ENCODE peak calls at places on chromosome 11, in five cellular contexts. G is ovary, I is neural progenitor cell, Z is OCI-LY7, V is H1. Q is an unnamed sample.

GRCh38 chr11:23772081-23772480 is 724.8 kb upstream of the LUZP2 start:
- DNase-seq in G (no peak), I (no peak), Z (no peak), V (no peak), Q (no peak)

GRCh38 chr11:120115272-120116000 is 22.5 kb downstream of the TRIM29 start:
- DNase-seq in G (no peak), I (no peak), Z (no peak), V (no peak), Q (no peak)

GRCh38 chr11:117930668-117931330 is 1.6 kb upstream of the TMPRSS13 start:
- DNase-seq in G (no peak), I (no peak), Z (peak), V (no peak), Q (no peak)

GRCh38 chr11:19725379-19726079 is 12.9 kb downstream of the NAV2 start:
- DNase-seq in G (no peak), I (no peak), Z (no peak), V (no peak), Q (peak)

GRCh38 chr11:95739108-95739507 is 50.5 kb downstream of the FAM76B start:
- DNase-seq in G (no peak), I (peak), Z (peak), V (no peak), Q (no peak)

GRCh38 chr11:62143727-62144126 is 19.9 kb downstream of the INCENP start:
- DNase-seq in G (no peak), I (no peak), Z (no peak), V (no peak), Q (peak)

GRCh38 chr11:78420796-78421209 is 3.2 kb upstream of the GAB2 start:
- DNase-seq in G (peak), I (no peak), Z (no peak), V (no peak), Q (peak)

GRCh38 chr11:4863893-4864292 is 14.9 kb upstream of the OR51S1 start:
- DNase-seq in G (no peak), I (no peak), Z (no peak), V (no peak), Q (no peak)

GRCh38 chr11:120867988-120868387 is 155.9 kb upstream of the TBCEL start:
- DNase-seq in G (no peak), I (no peak), Z (no peak), V (no peak), Q (no peak)

GRCh38 chr11:8298801-8299786 is 35.4 kb upstream of the LMO1 start:
- DNase-seq in G (no peak), I (no peak), Z (no peak), V (no peak), Q (peak)

GRCh38 chr11:35247863-35248262 is 108.9 kb downstream of the CD44 start:
- DNase-seq in G (no peak), I (no peak), Z (no peak), V (no peak), Q (no peak)

GRCh38 chr11:35247428-35247827 is 108.5 kb downstream of the CD44 start:
- DNase-seq in G (no peak), I (no peak), Z (no peak), V (no peak), Q (no peak)

GRCh38 chr11:35250631-35251030 is 111.7 kb downstream of the CD44 start:
- DNase-seq in G (no peak), I (no peak), Z (no peak), V (no peak), Q (no peak)

GRCh38 chr11:35250192-35250591 is 111.2 kb downstream of the CD44 start:
- DNase-seq in G (no peak), I (no peak), Z (no peak), V (no peak), Q (no peak)

GRCh38 chr11:35248558-35249323 is 109.8 kb downstream of the CD44 start:
- DNase-seq in G (no peak), I (no peak), Z (no peak), V (no peak), Q (no peak)
- H3K27ac ChIP-seq in G (no peak), I (no peak), Z (no peak), V (no peak), Q (no peak)

DNA sequence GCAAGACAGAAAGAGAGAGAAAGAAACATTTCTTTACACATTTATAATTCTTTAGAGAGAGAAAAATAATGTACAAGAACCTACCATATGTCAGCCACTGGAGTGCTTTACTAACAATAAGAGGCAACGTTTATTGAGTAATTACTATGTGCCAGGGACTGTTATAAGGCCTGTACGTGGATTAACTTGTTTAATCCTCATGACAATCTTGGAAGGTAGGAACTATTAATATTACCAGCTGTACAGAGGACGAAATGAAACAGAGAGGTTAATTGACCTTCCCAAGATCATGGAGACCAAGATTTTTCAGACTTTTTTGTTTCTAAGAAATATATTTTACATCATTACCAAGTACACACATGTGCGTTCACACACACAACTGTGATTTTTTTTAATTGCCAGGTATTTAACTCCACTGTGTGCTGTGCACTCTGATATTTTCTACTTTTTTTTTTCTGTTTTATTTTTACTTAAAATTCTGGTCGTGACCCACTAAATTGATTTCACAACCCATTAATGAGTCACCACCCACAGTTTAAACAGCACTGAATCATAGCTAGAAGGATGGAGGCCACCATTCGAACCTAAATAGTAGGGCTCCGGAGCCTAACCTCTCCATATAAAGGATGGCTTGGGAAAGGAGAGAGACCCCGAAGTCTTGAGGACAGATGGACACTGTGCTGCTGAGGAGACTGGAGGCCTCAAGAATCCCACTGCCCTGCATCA is 21.4 kb downstream of the CREB3L1 start:
- DNase-seq in G (no peak), I (no peak), Z (no peak), V (no peak), Q (no peak)
- H3K4me3 ChIP-seq in G (no peak), I (no peak), Z (no peak), V (no peak), Q (no peak)

GRCh38 chr11:297666-298405 is 1.5 kb downstream of the IFITM5 start:
- DNase-seq in G (no peak), I (peak), Z (no peak), V (no peak), Q (no peak)

GRCh38 chr11:299081-299891 is at the start of gene IFITM5:
- DNase-seq in G (no peak), I (no peak), Z (no peak), V (no peak), Q (no peak)

GRCh38 chr11:296976-297665 is 2.2 kb downstream of the IFITM5 start:
- DNase-seq in G (no peak), I (no peak), Z (no peak), V (no peak), Q (no peak)

GRCh38 chr11:298406-299065 is 790 bp downstream of the IFITM5 start:
- DNase-seq in G (no peak), I (no peak), Z (no peak), V (no peak), Q (no peak)

GRCh38 chr11:299951-300735 is 817 bp upstream of the IFITM5 start:
- DNase-seq in G (no peak), I (peak), Z (no peak), V (no peak), Q (no peak)
- TF ChIP-seq CTCF in G (no peak), I (peak), Z (no peak), V (no peak), Q (no peak)

DNA sequence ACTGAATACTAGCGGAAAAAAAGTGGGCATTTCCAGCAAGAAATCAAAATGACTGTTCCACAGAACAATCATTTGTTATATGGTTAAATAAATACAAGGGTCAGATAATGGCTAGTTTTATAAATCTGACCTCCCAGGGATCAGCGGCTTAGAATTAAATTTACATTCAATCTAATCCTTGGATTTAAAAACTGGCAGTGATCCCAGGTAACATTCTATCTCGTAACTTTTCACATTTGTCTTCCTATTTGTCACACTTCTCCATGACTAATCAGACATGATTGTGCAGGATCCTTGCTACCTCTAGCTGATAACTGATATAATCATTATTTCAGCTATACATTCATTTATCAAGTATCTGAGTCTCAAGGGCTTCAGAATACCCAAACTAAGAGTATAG is 2.9 kb upstream of the MMP3 start:
- DNase-seq in G (no peak), I (no peak), Z (no peak), V (no peak), Q (no peak)
- H3K27ac ChIP-seq in G (no peak), I (no peak), Z (no peak), V (no peak), Q (no peak)

GRCh38 chr11:111550258-111550657 is 9.7 kb downstream of the LAYN start:
- DNase-seq in G (no peak), I (no peak), Z (peak), V (no peak), Q (no peak)
- H3K4me3 ChIP-seq in G (no peak), I (no peak), Z (no peak), V (no peak), Q (no peak)

GRCh38 chr11:70799386-70799785 is 401.1 kb downstream of the CTTN start:
- DNase-seq in G (no peak), I (no peak), Z (no peak), V (no peak), Q (no peak)

GRCh38 chr11:70798296-70798695 is 400.0 kb downstream of the CTTN start:
- DNase-seq in G (no peak), I (no peak), Z (no peak), V (no peak), Q (no peak)

GRCh38 chr11:70790671-70791300 is 392.5 kb downstream of the CTTN start:
- DNase-seq in G (no peak), I (peak), Z (no peak), V (peak), Q (no peak)

GRCh38 chr11:70802185-70802584 is 403.9 kb downstream of the CTTN start:
- DNase-seq in G (no peak), I (no peak), Z (no peak), V (no peak), Q (no peak)

DNA sequence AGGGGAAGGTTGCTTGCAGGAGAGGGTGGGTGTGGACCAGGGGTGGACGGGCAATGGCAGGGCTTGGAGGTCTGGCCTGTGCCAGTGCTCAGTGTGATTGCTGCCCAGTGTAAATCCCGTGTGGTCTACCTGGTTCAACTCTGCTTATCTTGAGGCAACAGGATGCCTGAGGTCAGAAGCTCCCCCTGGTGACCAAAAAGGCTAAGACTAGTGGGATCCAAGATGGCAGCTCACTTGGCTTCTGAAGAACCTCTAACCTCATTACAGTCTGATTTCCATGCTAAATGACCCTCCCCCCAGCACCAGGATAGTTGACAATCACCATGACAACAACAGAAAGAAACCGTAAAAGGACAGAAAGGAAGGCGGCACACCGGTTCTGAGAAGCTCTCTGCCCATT is 398.3 kb downstream of the CTTN start:
- DNase-seq in G (no peak), I (peak), Z (no peak), V (no peak), Q (no peak)
- TF ChIP-seq CTCF in G (no peak), I (peak), Z (peak), V (peak), Q (no peak)

GRCh38 chr11:27209562-27210005 is 153.4 kb downstream of the CCDC34 start:
- DNase-seq in G (no peak), I (no peak), Z (no peak), V (no peak), Q (no peak)

GRCh38 chr11:27210509-27210908 is 152.5 kb downstream of the CCDC34 start:
- DNase-seq in G (no peak), I (no peak), Z (no peak), V (no peak), Q (no peak)

GRCh38 chr11:27212248-27212780 is 150.7 kb downstream of the CCDC34 start:
- DNase-seq in G (no peak), I (no peak), Z (no peak), V (no peak), Q (no peak)

GRCh38 chr11:27213232-27213660 is 149.8 kb downstream of the CCDC34 start:
- DNase-seq in G (no peak), I (peak), Z (no peak), V (no peak), Q (no peak)

GRCh38 chr11:27211370-27212127 is 151.5 kb downstream of the CCDC34 start:
- DNase-seq in G (no peak), I (no peak), Z (no peak), V (no peak), Q (no peak)
- H3K27ac ChIP-seq in G (no peak), I (no peak), Z (no peak), V (no peak), Q (no peak)

GRCh38 chr11:46346886-46347636 is at the start of gene DGKZ:
- DNase-seq in G (peak), I (peak), Z (peak), V (no peak), Q (peak)

GRCh38 chr11:46345131-46345597 is 2.1 kb upstream of the DGKZ start:
- DNase-seq in G (no peak), I (peak), Z (peak), V (no peak), Q (no peak)

GRCh38 chr11:46343520-46343919 is 3.7 kb upstream of the DGKZ start:
- DNase-seq in G (no peak), I (no peak), Z (no peak), V (no peak), Q (no peak)

GRCh38 chr11:46347637-46348311 is 511 bp downstream of the DGKZ start:
- DNase-seq in G (peak), I (no peak), Z (no peak), V (no peak), Q (no peak)

GRCh38 chr11:46345881-46346484 is 1.3 kb upstream of the DGKZ start:
- DNase-seq in G (no peak), I (no peak), Z (no peak), V (no peak), Q (no peak)
- H3K4me3 ChIP-seq in G (no peak), I (no peak), Z (peak), V (no peak), Q (peak)

Q was measured in coronary artery.